ENCODE peak calls at places on chromosomes 16 and 17, in seven cellular contexts. W is body of pancreas, Z is brain microvascular endothelial cell, I is endothelial cell of umbilical vein, Q is prostate gland, Y is lower lobe of right lung, K is DND-41. R is an unnamed sample. For H3K27me3, the result is how much of the 10 kb centered on the place peaks cover.

GRCh38 chr16:24125199-24125598 is 130.9 kb upstream of the CACNG3 start:
- DNase-seq in W (no peak), Z (no peak), I (no peak), Q (no peak), Y (no peak), K (no peak), R (no peak)

GRCh38 chr17:6548578-6549330 is 7.6 kb downstream of the PITPNM3 start:
- DNase-seq in W (peak), Z (no peak), I (no peak), Q (peak), Y (no peak), K (peak), R (no peak)

GRCh38 chr17:60947100-60947499 is 269.4 kb downstream of the BCAS3 start:
- DNase-seq in W (no peak), Z (peak), I (no peak), Q (no peak), Y (no peak), K (no peak), R (no peak)

GRCh38 chr17:4931974-4932373 is at the start of gene GP1BA:
- DNase-seq in W (no peak), Z (no peak), I (no peak), Q (no peak), Y (no peak), K (no peak), R (no peak)

GRCh38 chr17:65278050-65278819 is 141.1 kb downstream of the RGS9 start:
- DNase-seq in W (peak), Z (peak), I (peak), Q (peak), Y (peak), K (no peak), R (no peak)

GRCh38 chr17:38341035-38341721 is 2.6 kb downstream of the GPR179 start:
- DNase-seq in W (peak), Z (no peak), I (peak), Q (peak), Y (peak), K (no peak), R (no peak)

GRCh38 chr17:38922538-38923291 is 2.7 kb upstream of the LASP1NB start:
- DNase-seq in W (peak), Z (no peak), I (peak), Q (peak), Y (no peak), K (no peak), R (no peak)

GRCh38 chr16:48525201-48526057 is 84.6 kb downstream of the N4BP1 start:
- DNase-seq in W (no peak), Z (no peak), I (no peak), Q (no peak), Y (no peak), K (no peak), R (no peak)

GRCh38 chr16:71426069-71426879 is 15.6 kb downstream of the TLE7 start:
- DNase-seq in W (peak), Z (peak), I (peak), Q (peak), Y (no peak), K (no peak), R (peak)

GRCh38 chr17:6439951-6440350 is 4.3 kb upstream of the PIMREG start:
- DNase-seq in W (no peak), Z (no peak), I (no peak), Q (no peak), Y (no peak), K (no peak), R (peak)

GRCh38 chr16:84246679-84247077 is 6.9 kb upstream of the KCNG4 start:
- DNase-seq in W (no peak), Z (no peak), I (no peak), Q (no peak), Y (no peak), K (no peak), R (no peak)

GRCh38 chr17:74766413-74766812 is 9.7 kb downstream of the NAT9 start:
- DNase-seq in W (no peak), Z (no peak), I (no peak), Q (no peak), Y (no peak), K (no peak), R (no peak)

GRCh38 chr17:81586096-81586495 is 33.9 kb upstream of the FAAP100 start:
- DNase-seq in W (no peak), Z (no peak), I (no peak), Q (no peak), Y (no peak), K (no peak), R (no peak)

GRCh38 chr17:12620200-12620720 is 45.4 kb upstream of the MYOCD start:
- DNase-seq in W (no peak), Z (peak), I (no peak), Q (no peak), Y (no peak), K (no peak), R (no peak)

GRCh38 chr17:49898547-49899490 is 51.0 kb upstream of the TAC4 start:
- DNase-seq in W (no peak), Z (no peak), I (peak), Q (no peak), Y (no peak), K (no peak), R (no peak)

GRCh38 chr17:60301644-60302043 is 90.3 kb downstream of the USP32 start:
- DNase-seq in W (no peak), Z (no peak), I (no peak), Q (no peak), Y (no peak), K (no peak), R (no peak)

GRCh38 chr17:74478369-74479100 is 12.1 kb downstream of the CD300A start:
- DNase-seq in W (peak), Z (no peak), I (no peak), Q (no peak), Y (peak), K (peak), R (no peak)

GRCh38 chr17:53687324-53687723 is 135.4 kb upstream of the KIF2B start:
- DNase-seq in W (no peak), Z (no peak), I (no peak), Q (no peak), Y (no peak), K (no peak), R (no peak)

GRCh38 chr16:426115-426905 is 861 bp downstream of the RAB11FIP3 start:
- DNase-seq in W (peak), Z (no peak), I (peak), Q (no peak), Y (no peak), K (peak), R (no peak)

GRCh38 chr17:38572292-38572664 is 33.5 kb downstream of the SRCIN1 start:
- DNase-seq in W (no peak), Z (no peak), I (no peak), Q (no peak), Y (no peak), K (no peak), R (no peak)

GRCh38 chr16:74901606-74902005 is 83.3 kb downstream of the WDR59 start:
- DNase-seq in W (peak), Z (no peak), I (no peak), Q (no peak), Y (no peak), K (no peak), R (no peak)

GRCh38 chr17:32910769-32911168 is 17.2 kb upstream of the TMEM98 start:
- DNase-seq in W (no peak), Z (no peak), I (no peak), Q (no peak), Y (no peak), K (no peak), R (no peak)

GRCh38 chr16:24011237-24011636 is 175.5 kb downstream of the PRKCB start:
- DNase-seq in W (no peak), Z (no peak), I (no peak), Q (no peak), Y (no peak), K (no peak), R (no peak)

GRCh38 chr17:32976605-32977004 is 15.0 kb upstream of the SPACA3 start:
- DNase-seq in W (peak), Z (no peak), I (no peak), Q (no peak), Y (no peak), K (no peak), R (no peak)

GRCh38 chr16:89324056-89325010 is 106.8 kb downstream of the ZNF778 start:
- DNase-seq in W (no peak), Z (peak), I (no peak), Q (no peak), Y (peak), K (no peak), R (no peak)

GRCh38 chr17:80034654-80034976 is 1.1 kb downstream of the TBC1D16 start:
- DNase-seq in W (no peak), Z (no peak), I (no peak), Q (no peak), Y (no peak), K (no peak), R (no peak)

GRCh38 chr17:56867948-56868376 is 34.0 kb downstream of the DGKE start:
- DNase-seq in W (no peak), Z (no peak), I (peak), Q (peak), Y (no peak), K (no peak), R (no peak)

GRCh38 chr17:21020622-21021021 is 22.2 kb downstream of the USP22 start:
- DNase-seq in W (no peak), Z (no peak), I (no peak), Q (no peak), Y (no peak), K (no peak), R (no peak)

GRCh38 chr16:85221810-85222150 is 109.5 kb upstream of the CIBAR2 start:
- DNase-seq in W (no peak), Z (no peak), I (no peak), Q (no peak), Y (no peak), K (no peak), R (no peak)

GRCh38 chr17:67717192-67717623 is 528 bp upstream of the NOL11 start:
- DNase-seq in W (no peak), Z (no peak), I (no peak), Q (peak), Y (no peak), K (no peak), R (no peak)

GRCh38 chr16:4414187-4414909 is 2.0 kb downstream of the CORO7 start:
- DNase-seq in W (peak), Z (no peak), I (no peak), Q (no peak), Y (no peak), K (no peak), R (no peak)

GRCh38 chr17:34527121-34527907 is 52.1 kb upstream of the TMEM132E start:
- DNase-seq in W (no peak), Z (no peak), I (no peak), Q (no peak), Y (no peak), K (no peak), R (no peak)

GRCh38 chr16:8859913-8860881 is 8.6 kb downstream of the CARHSP1 start:
- DNase-seq in W (peak), Z (peak), I (peak), Q (no peak), Y (peak), K (no peak), R (no peak)

GRCh38 chr17:80703109-80703508 is 158.5 kb downstream of the RPTOR start:
- DNase-seq in W (no peak), Z (no peak), I (no peak), Q (no peak), Y (no peak), K (peak), R (no peak)

GRCh38 chr16:81650982-81651562 is 128.0 kb upstream of the PLCG2 start:
- DNase-seq in W (peak), Z (peak), I (no peak), Q (peak), Y (peak), K (no peak), R (no peak)

GRCh38 chr17:51435641-51436091 is 175.3 kb downstream of the UTP18 start:
- DNase-seq in W (peak), Z (peak), I (peak), Q (peak), Y (peak), K (peak), R (no peak)

GRCh38 chr16:74455619-74456289 is 34.5 kb upstream of the CLEC18B start:
- DNase-seq in W (no peak), Z (peak), I (peak), Q (no peak), Y (no peak), K (no peak), R (no peak)

GRCh38 chr17:19747829-19748806 is at the start of gene ALDH3A1:
- DNase-seq in W (peak), Z (no peak), I (no peak), Q (peak), Y (no peak), K (no peak), R (no peak)

GRCh38 chr17:83078378-83079339 is 750 bp upstream of the METRNL start:
- DNase-seq in W (no peak), Z (no peak), I (no peak), Q (no peak), Y (peak), K (no peak), R (no peak)

GRCh38 chr17:40463122-40463550 is 19.9 kb downstream of the IGFBP4 start:
- DNase-seq in W (no peak), Z (no peak), I (no peak), Q (no peak), Y (no peak), K (no peak), R (no peak)
- H3K4me3 ChIP-seq in W (no peak), Z (no peak), I (no peak), Q (no peak), Y (no peak), K (no peak), R (no peak)

DNA sequence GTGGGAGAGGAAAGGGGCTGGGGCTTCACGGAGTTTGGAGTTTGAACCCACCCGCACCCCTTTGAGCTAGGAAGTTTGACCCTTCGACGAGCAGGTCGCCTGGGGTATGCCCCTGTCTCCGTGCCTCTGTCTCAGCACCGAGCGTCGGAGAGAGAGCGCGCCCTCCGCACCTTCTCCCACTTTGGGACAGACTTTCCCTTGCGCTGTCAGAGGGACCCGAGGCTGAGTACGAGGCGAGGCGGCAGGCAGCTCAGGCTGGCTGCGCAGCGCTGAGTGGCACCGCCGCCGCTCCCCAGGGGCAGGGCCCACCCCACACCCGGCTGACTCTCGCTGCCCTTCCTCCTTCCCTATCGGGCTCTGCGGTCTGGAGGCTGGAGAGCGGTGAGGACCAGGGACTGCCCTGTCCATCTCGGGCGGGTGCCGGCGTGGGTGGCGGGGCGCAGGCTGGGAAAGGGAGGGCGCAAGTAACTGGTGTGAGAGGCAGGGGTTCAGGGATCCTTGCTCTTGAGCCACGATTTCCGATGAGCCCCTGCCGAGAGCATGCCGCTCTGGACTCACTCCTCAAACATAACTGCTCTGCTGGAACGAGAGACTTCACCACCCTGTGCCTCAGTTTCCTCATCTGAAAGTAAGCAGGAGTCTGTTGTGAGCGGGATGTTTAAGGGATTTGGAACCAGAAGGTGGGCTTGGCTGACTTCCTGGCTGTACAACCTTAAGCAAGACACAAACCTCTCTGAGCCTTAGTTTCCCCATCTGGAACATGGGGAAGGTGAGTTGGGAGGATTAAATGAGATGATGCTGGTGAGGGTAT is 981 bp downstream of the BEAN1 start:
- DNase-seq in W (no peak), Z (no peak), I (no peak), Q (no peak), Y (no peak), K (no peak), R (no peak)
- H3K27me3 ChIP-seq in W (under half), Z (under half), I (half or more), Q (under half), Y (under half), K (under half), R (under half)

DNA sequence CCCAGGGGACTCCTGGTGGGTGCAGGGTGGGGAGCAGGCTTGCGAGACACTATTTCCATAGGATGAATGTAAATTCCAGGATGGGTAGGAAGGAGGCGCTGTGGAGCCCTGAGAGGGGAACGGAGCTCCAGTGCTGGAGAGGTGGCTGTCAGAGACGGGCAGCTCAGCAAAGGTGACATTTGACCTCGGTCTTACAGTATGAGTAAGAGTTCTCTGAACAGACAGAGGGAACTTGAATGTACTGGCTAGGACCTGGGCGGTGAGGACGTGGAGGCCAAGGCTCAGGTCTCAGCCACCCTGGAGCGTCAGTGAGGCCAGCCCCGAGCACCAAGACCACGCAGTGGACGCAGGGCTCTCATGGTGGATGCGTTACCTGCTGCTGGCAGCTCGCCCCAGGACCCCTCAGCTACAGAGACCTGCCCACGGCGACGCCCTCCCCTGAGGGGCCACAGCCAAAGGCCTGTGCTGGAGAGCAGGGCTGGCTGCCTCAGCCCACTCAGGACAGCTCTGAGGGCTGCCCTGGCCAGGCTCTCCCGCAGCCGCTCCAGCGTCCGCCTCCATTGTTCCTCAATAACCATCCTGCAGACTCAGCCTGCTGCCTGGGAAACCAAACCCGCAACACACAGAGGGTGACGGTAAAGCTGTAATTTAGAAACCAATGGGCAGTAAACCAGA is 65.9 kb upstream of the TNRC6C start:
- DNase-seq in W (no peak), Z (no peak), I (no peak), Q (no peak), Y (peak), K (peak), R (no peak)
- TF ChIP-seq CTCF in W (no peak), Z (peak), I (peak), Q (no peak), Y (no peak), K (peak), R (no peak)

GRCh38 chr17:43696891-43697290 is 35.2 kb upstream of the MEOX1 start:
- DNase-seq in W (no peak), Z (no peak), I (no peak), Q (no peak), Y (no peak), K (no peak), R (no peak)
- H3K4me3 ChIP-seq in W (no peak), Z (no peak), I (no peak), Q (no peak), Y (no peak), K (no peak), R (no peak)

GRCh38 chr16:87068751-87069150 is 248.4 kb downstream of the C16orf95 start:
- DNase-seq in W (no peak), Z (no peak), I (no peak), Q (no peak), Y (no peak), K (no peak), R (no peak)

GRCh38 chr16:87068316-87068715 is 248.9 kb downstream of the C16orf95 start:
- DNase-seq in W (no peak), Z (no peak), I (no peak), Q (no peak), Y (no peak), K (no peak), R (no peak)

GRCh38 chr16:87066695-87067556 is 250.3 kb downstream of the C16orf95 start:
- DNase-seq in W (no peak), Z (no peak), I (peak), Q (no peak), Y (no peak), K (no peak), R (no peak)

GRCh38 chr16:87065781-87066694 is 251.2 kb downstream of the C16orf95 start:
- DNase-seq in W (no peak), Z (no peak), I (peak), Q (no peak), Y (no peak), K (no peak), R (no peak)

GRCh38 chr16:87067890-87068289 is 249.3 kb downstream of the C16orf95 start:
- DNase-seq in W (no peak), Z (no peak), I (no peak), Q (no peak), Y (no peak), K (no peak), R (no peak)
- H3K27me3 ChIP-seq in W (under half), Z (under half), I (under half), Q (under half), Y (half or more), K (under half), R (under half)

DNA sequence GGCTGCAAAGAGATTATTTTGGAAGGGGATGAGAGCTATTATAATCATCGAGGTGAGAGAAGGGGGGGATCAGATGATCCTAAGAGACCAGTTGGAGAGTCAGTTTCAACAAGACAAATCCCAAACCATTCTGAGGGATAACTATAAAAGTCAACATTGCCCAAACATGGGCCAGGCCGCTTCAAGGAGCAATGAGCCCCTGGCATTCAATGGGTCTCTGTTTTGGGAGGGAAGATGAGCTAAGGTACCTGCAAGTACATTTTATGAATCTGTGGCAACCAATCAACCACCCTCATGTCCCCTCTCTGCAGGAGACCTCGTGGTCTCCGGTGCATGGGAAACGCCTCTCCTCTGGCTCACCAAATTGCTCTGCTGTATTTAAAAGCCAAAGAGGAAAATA is 209.9 kb upstream of the C16orf82 start:
- DNase-seq in W (no peak), Z (no peak), I (no peak), Q (no peak), Y (no peak), K (no peak), R (no peak)
- TF ChIP-seq CTCF in W (no peak), Z (no peak), I (no peak), Q (no peak), Y (no peak), K (no peak), R (no peak)

R was measured in kidney epithelial cell.